ENCODE peak calls at places on chromosome 7, in seven cellular contexts. T, U, P, V, W, R and E are unnamed samples. For H3K27me3 and H3K4me1, the result is how much of the 10 kb centered on the place peaks cover.

GRCh38 chr7:141685285-141686035 is 16.5 kb downstream of the DENND11 start:
- DNase-seq in T (no peak), U (no peak), P (no peak), V (no peak), W (peak), R (no peak), E (peak)

GRCh38 chr7:123460616-123461015 is 73.8 kb downstream of the IQUB start:
- DNase-seq in T (no peak), U (no peak), P (no peak), V (peak), W (no peak), R (peak), E (no peak)

GRCh38 chr7:13016036-13016581 is 328.7 kb downstream of the ARL4A start:
- DNase-seq in T (no peak), U (no peak), P (no peak), V (no peak), W (no peak), R (no peak), E (no peak)

GRCh38 chr7:192701-193536 is 548 bp downstream of the FAM20C start:
- DNase-seq in T (no peak), U (peak), P (no peak), V (no peak), W (no peak), R (peak), E (no peak)

GRCh38 chr7:13448243-13448642 is 541.2 kb downstream of the ETV1 start:
- DNase-seq in T (no peak), U (no peak), P (no peak), V (no peak), W (no peak), R (no peak), E (no peak)

GRCh38 chr7:70334295-70334694 is 736.0 kb downstream of the AUTS2 start:
- DNase-seq in T (no peak), U (no peak), P (no peak), V (no peak), W (no peak), R (no peak), E (no peak)

GRCh38 chr7:24318326-24318725 is 34.3 kb downstream of the NPY start:
- DNase-seq in T (no peak), U (peak), P (no peak), V (no peak), W (no peak), R (peak), E (no peak)

GRCh38 chr7:139068543-139069399 is 32.9 kb upstream of the ZC3HAV1L start:
- DNase-seq in T (no peak), U (no peak), P (no peak), V (no peak), W (no peak), R (no peak), E (no peak)

GRCh38 chr7:55052726-55053431 is 34.1 kb downstream of the EGFR start:
- DNase-seq in T (no peak), U (no peak), P (no peak), V (no peak), W (no peak), R (peak), E (no peak)

GRCh38 chr7:122790132-122790531 is 87.4 kb upstream of the RNF148 start:
- DNase-seq in T (no peak), U (no peak), P (no peak), V (peak), W (no peak), R (no peak), E (no peak)

GRCh38 chr7:95404316-95404715 is 8.1 kb upstream of the PON3 start:
- DNase-seq in T (peak), U (peak), P (no peak), V (peak), W (no peak), R (peak), E (no peak)

GRCh38 chr7:13032524-13032923 is 345.1 kb downstream of the ARL4A start:
- DNase-seq in T (no peak), U (peak), P (no peak), V (no peak), W (no peak), R (no peak), E (no peak)

GRCh38 chr7:123749537-123749857 is 694 bp upstream of the WASL start:
- DNase-seq in T (no peak), U (no peak), P (no peak), V (peak), W (peak), R (peak), E (peak)

GRCh38 chr7:158609313-158609974 is 21.8 kb upstream of the PTPRN2 start:
- DNase-seq in T (no peak), U (no peak), P (no peak), V (no peak), W (no peak), R (no peak), E (no peak)

GRCh38 chr7:10677211-10677610 is 296.5 kb upstream of the PHF14 start:
- DNase-seq in T (no peak), U (no peak), P (no peak), V (no peak), W (no peak), R (no peak), E (no peak)

GRCh38 chr7:141441837-141442627 is 109.2 kb upstream of the AGK start:
- DNase-seq in T (no peak), U (no peak), P (no peak), V (no peak), W (no peak), R (no peak), E (peak)

GRCh38 chr7:29748286-29749099 is 57.8 kb upstream of the WIPF3 start:
- DNase-seq in T (no peak), U (peak), P (no peak), V (peak), W (no peak), R (peak), E (no peak)

GRCh38 chr7:135859548-135859947 is 110.9 kb upstream of the FAM180A start:
- DNase-seq in T (no peak), U (no peak), P (no peak), V (no peak), W (no peak), R (peak), E (no peak)

GRCh38 chr7:34108150-34108549 is 202.8 kb downstream of the BMPER start:
- DNase-seq in T (no peak), U (no peak), P (no peak), V (peak), W (no peak), R (peak), E (no peak)

GRCh38 chr7:134333943-134334342 is 17.2 kb upstream of the SLC35B4 start:
- DNase-seq in T (no peak), U (no peak), P (no peak), V (no peak), W (no peak), R (no peak), E (no peak)

GRCh38 chr7:101953248-101953819 is 135.9 kb downstream of the CUX1 start:
- DNase-seq in T (no peak), U (no peak), P (no peak), V (peak), W (peak), R (peak), E (peak)

GRCh38 chr7:100965723-100966541 is 3.4 kb upstream of the MUC12 start:
- DNase-seq in T (peak), U (peak), P (peak), V (peak), W (no peak), R (peak), E (peak)

GRCh38 chr7:131008840-131009651 is 275.0 kb upstream of the KLF14 start:
- DNase-seq in T (no peak), U (no peak), P (no peak), V (no peak), W (no peak), R (peak), E (no peak)

GRCh38 chr7:137820677-137821420 is 25.9 kb downstream of the DGKI start:
- DNase-seq in T (peak), U (peak), P (peak), V (peak), W (no peak), R (peak), E (peak)

GRCh38 chr7:22860784-22861482 is 38.3 kb upstream of the TOMM7 start:
- DNase-seq in T (no peak), U (peak), P (no peak), V (no peak), W (no peak), R (no peak), E (no peak)

GRCh38 chr7:92763636-92764423 is 72.5 kb downstream of the CDK6 start:
- DNase-seq in T (no peak), U (peak), P (no peak), V (peak), W (no peak), R (peak), E (no peak)

GRCh38 chr7:157007470-157008066 is 2.9 kb downstream of the MNX1 start:
- DNase-seq in T (no peak), U (peak), P (no peak), V (no peak), W (no peak), R (no peak), E (no peak)

GRCh38 chr7:125256446-125256845 is 326.8 kb upstream of the POT1 start:
- DNase-seq in T (no peak), U (no peak), P (no peak), V (no peak), W (no peak), R (no peak), E (no peak)

GRCh38 chr7:85125679-85126078 is 61.2 kb downstream of the SEMA3D start:
- DNase-seq in T (no peak), U (no peak), P (no peak), V (no peak), W (no peak), R (peak), E (no peak)

GRCh38 chr7:732094-732541 is 5.0 kb upstream of the PRKAR1B start:
- DNase-seq in T (peak), U (no peak), P (peak), V (no peak), W (peak), R (no peak), E (peak)

GRCh38 chr7:155471728-155472127 is 13.8 kb downstream of the EN2 start:
- DNase-seq in T (no peak), U (no peak), P (no peak), V (no peak), W (no peak), R (no peak), E (no peak)

GRCh38 chr7:155467846-155468821 is 10.2 kb downstream of the EN2 start:
- DNase-seq in T (no peak), U (peak), P (no peak), V (no peak), W (no peak), R (no peak), E (no peak)

GRCh38 chr7:155469311-155470185 is 11.6 kb downstream of the EN2 start:
- DNase-seq in T (no peak), U (peak), P (no peak), V (no peak), W (no peak), R (no peak), E (no peak)

GRCh38 chr7:155470186-155470487 is 12.2 kb downstream of the EN2 start:
- DNase-seq in T (no peak), U (no peak), P (no peak), V (no peak), W (no peak), R (no peak), E (no peak)

GRCh38 chr7:155470686-155471638 is 13.0 kb downstream of the EN2 start:
- DNase-seq in T (no peak), U (no peak), P (no peak), V (no peak), W (no peak), R (peak), E (no peak)
- H3K27me3 ChIP-seq in T (half or more), U (half or more), P (half or more), V (half or more), W (half or more), R (half or more), E (half or more)

GRCh38 chr7:80312139-80312661 is 177.6 kb downstream of the GNAI1 start:
- DNase-seq in T (no peak), U (no peak), P (no peak), V (peak), W (no peak), R (peak), E (no peak)
- H3K27ac ChIP-seq in T (no peak), U (no peak), P (no peak), V (no peak), W (no peak), R (peak), E (no peak)

DNA sequence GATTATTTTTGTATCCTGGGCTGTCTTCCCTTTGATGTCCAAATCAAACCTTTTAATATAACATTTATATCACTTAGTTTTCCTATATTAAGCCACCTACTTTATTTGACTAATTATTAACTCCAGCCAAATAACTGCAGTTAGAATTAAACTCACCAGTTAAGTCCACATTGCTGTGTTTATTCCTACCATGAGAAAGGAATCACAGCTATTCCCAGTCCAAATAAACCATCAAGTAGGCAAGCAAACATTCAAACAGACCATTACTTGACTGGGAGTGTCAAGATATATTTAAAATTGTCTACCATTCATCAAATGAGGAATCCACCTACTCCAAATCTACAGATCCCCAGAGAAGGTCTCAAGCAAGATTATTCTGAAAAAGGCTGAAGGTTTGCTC is 22.4 kb downstream of the PDE1C start:
- DNase-seq in T (no peak), U (no peak), P (no peak), V (no peak), W (no peak), R (no peak), E (no peak)
- H3K4me1 ChIP-seq in T (half or more), U (under half), P (under half), V (under half), W (under half), R (under half), E (under half)

GRCh38 chr7:103991406-103991805 is 1.9 kb upstream of the RELN start:
- DNase-seq in T (no peak), U (no peak), P (no peak), V (no peak), W (no peak), R (no peak), E (no peak)
- H3K27me3 ChIP-seq in T (half or more), U (half or more), P (under half), V (under half), W (under half), R (under half), E (half or more)

GRCh38 chr7:74002474-74003017 is 25.4 kb upstream of the ELN start:
- DNase-seq in T (peak), U (no peak), P (peak), V (peak), W (no peak), R (peak), E (peak)
- H3K27ac ChIP-seq in T (peak), U (no peak), P (peak), V (no peak), W (no peak), R (peak), E (no peak)

DNA sequence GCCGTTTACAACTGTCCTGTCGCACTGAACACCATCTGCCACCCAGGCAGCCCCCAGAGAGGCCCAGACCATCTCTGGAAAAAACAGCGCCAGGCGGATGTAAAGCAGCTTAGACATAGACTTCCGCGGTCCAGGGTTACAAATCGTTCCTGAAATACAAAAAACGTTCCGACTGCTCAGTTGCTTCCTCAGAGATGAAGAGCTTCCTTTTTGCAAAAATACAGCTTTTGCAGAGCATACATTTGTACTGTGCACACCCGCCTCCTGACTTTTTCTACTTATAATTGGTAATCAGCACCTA is 11.4 kb downstream of the DAGLB start:
- DNase-seq in T (no peak), U (no peak), P (no peak), V (no peak), W (no peak), R (no peak), E (no peak)
- H3K4me1 ChIP-seq in T (under half), U (under half), P (under half), V (under half), W (half or more), R (under half), E (half or more)

GRCh38 chr7:5423844-5424688 is 432 bp upstream of the TNRC18 start:
- DNase-seq in T (peak), U (peak), P (peak), V (peak), W (peak), R (peak), E (peak)
- H3K27me3 ChIP-seq in T (under half), U (half or more), P (under half), V (under half), W (under half), R (under half), E (under half)